ENCODE peak calls at places on chromosomes 7 and 10, in nine cellular contexts. B is stomach, F is body of pancreas, E is prostate gland, C is K562, M is uterus, S is A549, V is IMR-90, P is GM12878. Q is an unnamed sample.

GRCh38 chr7:41232086-41232485 is 470.8 kb downstream of the INHBA start:
- DNase-seq in B (no peak), F (no peak), E (no peak), C (no peak), M (no peak), S (no peak), V (peak), P (no peak), Q (no peak)

GRCh38 chr7:81273601-81274397 is 354.9 kb upstream of the SEMA3C start:
- DNase-seq in B (no peak), F (no peak), E (no peak), C (no peak), M (no peak), S (no peak), V (no peak), P (no peak), Q (no peak)

GRCh38 chr10:21926949-21927348 is 76.6 kb downstream of the DNAJC1 start:
- DNase-seq in B (no peak), F (peak), E (no peak), C (peak), M (no peak), S (peak), V (peak), P (no peak), Q (no peak)

GRCh38 chr7:115561341-115562110 is 469.0 kb downstream of the TFEC start:
- DNase-seq in B (no peak), F (no peak), E (no peak), C (no peak), M (no peak), S (no peak), V (peak), P (no peak), Q (peak)

GRCh38 chr7:22433710-22434460 is 66.1 kb downstream of the STEAP1B start:
- DNase-seq in B (no peak), F (no peak), E (no peak), C (peak), M (no peak), S (no peak), V (peak), P (no peak), Q (no peak)

GRCh38 chr7:39428221-39428620 is 138.0 kb upstream of the YAE1 start:
- DNase-seq in B (no peak), F (no peak), E (no peak), C (no peak), M (no peak), S (no peak), V (peak), P (no peak), Q (no peak)

GRCh38 chr7:148262721-148263229 is 327.8 kb upstream of the C7orf33 start:
- DNase-seq in B (peak), F (peak), E (peak), C (peak), M (peak), S (peak), V (peak), P (no peak), Q (peak)

GRCh38 chr10:1498746-1499343 is 238.5 kb downstream of the ADARB2 start:
- DNase-seq in B (no peak), F (no peak), E (no peak), C (no peak), M (no peak), S (no peak), V (no peak), P (no peak), Q (no peak)

GRCh38 chr10:35274511-35275060 is 61.7 kb upstream of the CCNY start:
- DNase-seq in B (no peak), F (no peak), E (no peak), C (no peak), M (no peak), S (no peak), V (no peak), P (no peak), Q (no peak)

GRCh38 chr10:72821606-72822005 is 71.9 kb upstream of the OIT3 start:
- DNase-seq in B (no peak), F (no peak), E (no peak), C (no peak), M (no peak), S (no peak), V (peak), P (no peak), Q (no peak)

GRCh38 chr10:123974406-123974805 is 82.8 kb upstream of the CPXM2 start:
- DNase-seq in B (no peak), F (no peak), E (no peak), C (peak), M (no peak), S (no peak), V (peak), P (no peak), Q (no peak)

GRCh38 chr7:32892521-32893224 is 1.1 kb upstream of the KBTBD2 start:
- DNase-seq in B (peak), F (peak), E (peak), C (peak), M (peak), S (no peak), V (peak), P (no peak), Q (peak)

DNA sequence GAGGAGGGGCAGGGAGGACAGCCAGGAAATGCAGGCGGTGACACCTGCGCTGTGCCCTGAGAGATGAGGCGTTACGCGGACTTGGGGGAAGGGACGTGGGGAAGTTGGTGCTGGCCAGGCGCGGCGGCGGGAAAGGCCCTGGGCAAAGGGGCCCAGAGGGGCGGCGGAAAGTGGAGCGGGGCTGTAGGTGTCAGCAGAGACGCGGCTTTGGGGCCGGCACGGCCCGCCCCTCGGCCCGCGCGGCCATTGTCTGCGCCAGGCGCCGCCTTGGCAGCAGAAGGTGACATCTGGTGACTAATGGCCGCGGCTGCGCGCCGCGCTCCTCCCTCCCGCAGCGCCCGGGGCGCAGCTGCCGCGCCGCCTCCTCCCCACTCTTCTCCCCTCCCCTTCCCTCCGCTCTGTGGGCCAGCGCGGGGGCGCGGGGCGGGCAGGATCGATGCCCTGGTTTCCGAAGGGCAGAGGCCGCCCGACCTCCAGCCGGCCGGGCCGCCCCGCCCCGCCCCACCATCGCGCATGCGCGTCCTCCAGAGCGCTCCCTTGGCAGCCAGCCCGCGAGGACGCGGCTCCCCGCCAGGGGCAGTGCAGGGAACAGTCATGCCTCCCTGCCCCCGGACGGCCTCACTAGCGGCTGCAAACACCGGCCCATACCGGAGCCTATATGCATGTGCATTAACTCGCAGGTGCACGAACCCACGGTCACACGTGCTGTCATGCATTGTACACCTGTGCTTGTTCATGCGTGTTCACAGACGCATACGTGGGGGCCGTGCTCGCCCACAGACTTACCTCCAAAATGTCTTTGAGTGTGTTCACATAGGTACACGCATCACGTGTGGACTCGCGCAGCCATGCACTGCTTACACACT is 269.6 kb downstream of the RPS24 start:
- DNase-seq in B (peak), F (peak), E (peak), C (peak), M (peak), S (peak), V (peak), P (peak), Q (peak)
- TF ChIP-seq POLR2A in B (no peak), F (peak), E (peak), C (peak), M (peak), S (peak), V (peak), P (peak), Q (no peak)

GRCh38 chr10:78614744-78615143 is 454.0 kb upstream of the ZMIZ1 start:
- DNase-seq in B (no peak), F (no peak), E (no peak), C (no peak), M (no peak), S (no peak), V (no peak), P (no peak), Q (no peak)
- H3K27ac ChIP-seq in B (no peak), F (no peak), E (no peak), C (no peak), M (no peak), S (no peak), V (no peak), P (no peak), Q (no peak)

DNA sequence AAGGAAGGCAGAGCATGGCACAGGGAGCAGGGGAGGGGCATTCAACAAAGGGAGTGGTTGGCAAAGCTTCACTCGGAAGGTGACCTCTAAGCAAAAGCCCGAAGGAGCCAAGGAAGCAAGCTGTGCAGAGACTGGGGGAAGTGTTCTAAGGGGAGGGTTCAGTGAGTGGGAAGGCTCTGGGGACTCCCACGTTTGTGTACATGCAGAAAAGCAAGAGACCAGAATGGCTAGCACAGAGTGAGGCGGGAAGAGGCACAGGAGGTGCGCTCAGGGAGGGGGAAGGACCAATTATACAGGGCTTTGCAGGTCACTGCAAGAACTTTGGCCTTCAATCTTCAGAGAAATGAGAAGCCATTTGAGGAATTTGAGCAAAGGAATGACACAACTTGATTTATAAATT is 7.4 kb downstream of the ARHGAP21 start:
- DNase-seq in B (peak), F (peak), E (no peak), C (peak), M (no peak), S (no peak), V (no peak), P (no peak), Q (no peak)
- TF ChIP-seq POLR2A in B (no peak), F (no peak), E (no peak), C (no peak), M (no peak), S (no peak), V (no peak), P (no peak), Q (no peak)

DNA sequence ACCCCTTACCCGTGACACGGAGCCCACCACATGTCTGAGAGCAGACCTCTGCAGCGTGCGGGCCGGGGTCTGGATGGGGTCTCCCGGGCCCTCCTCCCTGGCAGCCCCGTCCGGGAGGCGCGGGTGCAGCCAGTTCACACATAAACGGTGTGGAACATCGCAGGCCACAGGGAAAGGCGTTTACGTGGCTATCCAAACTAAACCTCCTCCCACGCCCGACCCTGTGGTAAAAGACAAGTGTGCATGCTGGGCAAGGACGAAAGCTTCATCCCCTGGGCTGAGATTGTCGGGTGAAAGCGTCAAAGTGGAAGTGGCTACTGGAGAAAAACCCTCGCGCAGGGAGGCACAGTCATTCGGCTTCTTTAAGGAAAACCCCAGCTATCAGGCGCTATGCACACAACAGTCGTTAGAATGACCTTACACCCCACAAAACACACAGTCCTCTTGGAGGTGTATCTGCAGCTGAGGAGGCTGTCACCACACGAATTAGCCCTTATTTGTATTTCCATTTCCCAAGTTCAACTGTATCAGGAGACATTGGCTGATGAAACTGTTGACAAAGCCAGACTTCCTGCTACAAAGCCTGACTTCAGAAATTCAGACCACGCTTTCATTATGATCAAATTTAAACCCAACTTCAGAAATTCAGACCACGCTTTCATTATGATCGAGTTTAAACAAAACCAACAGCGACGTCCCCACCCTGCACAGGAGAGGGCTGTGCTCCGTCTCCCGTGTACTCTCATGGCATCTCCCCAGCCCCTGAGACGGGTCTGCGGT is 15.3 kb downstream of the GPER1 start:
- DNase-seq in B (no peak), F (no peak), E (no peak), C (no peak), M (no peak), S (no peak), V (no peak), P (peak), Q (no peak)
- H3K27ac ChIP-seq in B (peak), F (no peak), E (no peak), C (no peak), M (no peak), S (no peak), V (no peak), P (peak), Q (no peak)

DNA sequence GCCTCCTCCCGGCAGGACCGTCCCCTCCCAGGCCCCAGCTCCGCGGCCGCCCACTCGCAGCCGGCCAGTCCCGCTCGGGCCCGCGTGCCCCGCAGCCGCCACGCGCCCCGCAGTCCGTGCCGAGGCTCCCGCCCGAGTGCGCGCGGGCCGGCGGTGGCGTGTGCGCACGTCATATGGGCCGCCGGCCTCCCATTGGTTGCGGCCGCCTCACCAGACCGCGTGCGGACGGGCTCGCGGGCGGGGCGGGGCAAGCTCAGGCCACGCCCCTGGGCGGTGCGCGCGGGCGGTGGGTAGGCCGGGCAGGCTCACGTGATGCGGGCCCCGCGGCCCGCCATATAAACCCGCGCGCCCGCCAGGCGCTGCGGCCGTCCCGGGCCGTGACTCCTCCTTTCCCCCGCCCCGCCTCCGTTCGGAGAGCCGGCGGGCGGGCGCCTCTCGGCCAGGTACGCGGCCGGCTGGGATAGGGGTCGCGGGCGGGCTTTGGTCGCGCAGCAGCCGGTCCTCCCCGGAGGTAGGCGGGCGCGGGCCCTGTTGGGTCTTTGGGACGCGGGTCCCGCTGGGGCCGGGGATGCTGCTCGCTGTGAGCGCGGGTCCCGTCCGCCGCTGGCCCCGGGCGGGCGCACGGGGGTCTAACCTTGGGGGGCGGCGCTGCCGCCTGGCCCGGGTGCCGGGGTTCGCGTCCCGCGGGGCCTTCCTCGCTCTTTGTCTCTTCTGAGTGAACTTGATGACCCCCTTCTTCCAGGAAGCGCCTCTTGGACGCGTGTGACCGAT is at the start of gene INSIG1:
- DNase-seq in B (peak), F (peak), E (peak), C (peak), M (peak), S (peak), V (peak), P (peak), Q (peak)
- TF ChIP-seq POLR2A in B (no peak), F (peak), E (peak), C (peak), M (peak), S (peak), V (peak), P (peak), Q (peak)

GRCh38 chr7:135795846-135796570 is 47.4 kb upstream of the FAM180A start:
- DNase-seq in B (no peak), F (no peak), E (no peak), C (no peak), M (no peak), S (no peak), V (no peak), P (no peak), Q (no peak)
- H3K27ac ChIP-seq in B (no peak), F (no peak), E (peak), C (no peak), M (no peak), S (no peak), V (peak), P (no peak), Q (peak)

Q was measured in testis.